ENCODE peak calls at places on chromosome 5, in four cellular contexts. P, I, Y and R are unnamed samples.

GRCh38 chr5:86968311-86968753 is 299.4 kb upstream of the RASA1 start:
- DNase-seq in P (no peak), I (no peak), Y (no peak), R (no peak)

GRCh38 chr5:9869616-9870288 is 239.6 kb upstream of the TAS2R1 start:
- DNase-seq in P (no peak), I (no peak), Y (no peak), R (no peak)

GRCh38 chr5:28014779-28015178 is 976.4 kb upstream of the CDH9 start:
- DNase-seq in P (no peak), I (no peak), Y (no peak), R (no peak)

GRCh38 chr5:73867344-73868335 is 241.6 kb downstream of the ARHGEF28 start:
- DNase-seq in P (no peak), I (no peak), Y (no peak), R (no peak)

GRCh38 chr5:68447121-68447520 is 231.6 kb downstream of the PIK3R1 start:
- DNase-seq in P (no peak), I (no peak), Y (no peak), R (no peak)

GRCh38 chr5:2006193-2006970 is 123.7 kb upstream of the IRX4 start:
- DNase-seq in P (no peak), I (no peak), Y (no peak), R (no peak)

GRCh38 chr5:108703313-108703712 is 44.4 kb upstream of the FER start:
- DNase-seq in P (no peak), I (no peak), Y (no peak), R (no peak)

GRCh38 chr5:99900302-99900811 is 634.8 kb upstream of the FAM174A start:
- DNase-seq in P (no peak), I (no peak), Y (no peak), R (no peak)

GRCh38 chr5:89816038-89816437 is 593.5 kb downstream of the CETN3 start:
- DNase-seq in P (no peak), I (no peak), Y (no peak), R (no peak)

GRCh38 chr5:35303152-35303551 is 72.9 kb upstream of the PRLR start:
- DNase-seq in P (no peak), I (no peak), Y (no peak), R (no peak)

GRCh38 chr5:62779010-62779422 is 200.4 kb downstream of the LRRC70 start:
- DNase-seq in P (no peak), I (peak), Y (no peak), R (no peak)

GRCh38 chr5:80186634-80187033 is 69.2 kb downstream of the SERINC5 start:
- DNase-seq in P (no peak), I (no peak), Y (no peak), R (no peak)

GRCh38 chr5:61332891-61333350 is 863 bp downstream of the ZSWIM6 start:
- DNase-seq in P (peak), I (no peak), Y (peak), R (peak)

GRCh38 chr5:160242140-160242539 is 12.8 kb downstream of the FABP6 start:
- DNase-seq in P (no peak), I (no peak), Y (no peak), R (no peak)

GRCh38 chr5:166370928-166371690 is 1920.3 kb upstream of the WWC1 start:
- DNase-seq in P (no peak), I (no peak), Y (no peak), R (no peak)

GRCh38 chr5:40150896-40151295 is 528.8 kb upstream of the PTGER4 start:
- DNase-seq in P (no peak), I (no peak), Y (no peak), R (no peak)

GRCh38 chr5:98179791-98180755 is 593.4 kb upstream of the RGMB start:
- DNase-seq in P (no peak), I (no peak), Y (no peak), R (no peak)

GRCh38 chr5:170296036-170296934 is 1.3 kb downstream of the LCP2 start:
- DNase-seq in P (no peak), I (no peak), Y (no peak), R (no peak)

GRCh38 chr5:146965781-146966659 is 87.5 kb upstream of the PPP2R2B start:
- DNase-seq in P (peak), I (peak), Y (peak), R (peak)

GRCh38 chr5:50501510-50502209 is 60.6 kb upstream of the EMB start:
- DNase-seq in P (no peak), I (no peak), Y (no peak), R (no peak)

GRCh38 chr5:34459908-34460307 is 196.2 kb upstream of the RAI14 start:
- DNase-seq in P (no peak), I (no peak), Y (no peak), R (no peak)

GRCh38 chr5:126686451-126687126 is 85.8 kb downstream of the PHAX start:
- DNase-seq in P (no peak), I (no peak), Y (no peak), R (no peak)

GRCh38 chr5:149002053-149002452 is 60.8 kb downstream of the SH3TC2 start:
- DNase-seq in P (no peak), I (no peak), Y (no peak), R (no peak)

GRCh38 chr5:66382152-66382551 is 214.0 kb upstream of the MAST4 start:
- DNase-seq in P (no peak), I (no peak), Y (no peak), R (no peak)

DNA sequence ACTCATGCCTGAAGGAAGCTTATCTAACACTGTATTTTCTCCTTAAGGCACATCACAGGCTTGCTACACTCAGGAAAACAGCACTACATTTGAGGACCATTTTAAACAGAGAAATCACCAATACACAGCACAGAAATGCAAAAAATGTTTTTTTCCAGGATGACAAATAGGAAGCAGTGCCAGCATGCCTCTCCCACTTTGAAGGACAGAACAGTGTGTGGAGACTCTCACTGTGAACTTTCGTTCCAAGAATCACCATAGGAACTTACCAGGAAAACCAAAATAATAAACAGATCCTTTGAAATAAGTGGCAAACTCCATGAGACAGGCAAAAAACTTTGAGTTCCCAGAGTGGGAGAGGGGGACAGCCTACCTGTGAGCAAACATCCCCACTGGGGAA is 217.8 kb upstream of the MAST4 start:
- DNase-seq in P (no peak), I (no peak), Y (no peak), R (no peak)
- TF ChIP-seq CTCF in P (no peak), I (no peak), Y (no peak), R (no peak)

GRCh38 chr5:75736273-75736672 is 19.0 kb upstream of the POC5 start:
- DNase-seq in P (no peak), I (no peak), Y (no peak), R (no peak)
- TF ChIP-seq CTCF in P (no peak), I (no peak), Y (no peak), R (no peak)

GRCh38 chr5:168613996-168614395 is 34.8 kb upstream of the PANK3 start:
- DNase-seq in P (no peak), I (no peak), Y (no peak), R (no peak)
- TF ChIP-seq CTCF in P (no peak), I (no peak), Y (no peak), R (no peak)

GRCh38 chr5:176899946-176900782 is 1.0 kb upstream of the HK3 start:
- DNase-seq in P (no peak), I (no peak), Y (no peak), R (no peak)
- TF ChIP-seq CTCF in P (no peak), I (no peak), Y (no peak), R (no peak)

DNA sequence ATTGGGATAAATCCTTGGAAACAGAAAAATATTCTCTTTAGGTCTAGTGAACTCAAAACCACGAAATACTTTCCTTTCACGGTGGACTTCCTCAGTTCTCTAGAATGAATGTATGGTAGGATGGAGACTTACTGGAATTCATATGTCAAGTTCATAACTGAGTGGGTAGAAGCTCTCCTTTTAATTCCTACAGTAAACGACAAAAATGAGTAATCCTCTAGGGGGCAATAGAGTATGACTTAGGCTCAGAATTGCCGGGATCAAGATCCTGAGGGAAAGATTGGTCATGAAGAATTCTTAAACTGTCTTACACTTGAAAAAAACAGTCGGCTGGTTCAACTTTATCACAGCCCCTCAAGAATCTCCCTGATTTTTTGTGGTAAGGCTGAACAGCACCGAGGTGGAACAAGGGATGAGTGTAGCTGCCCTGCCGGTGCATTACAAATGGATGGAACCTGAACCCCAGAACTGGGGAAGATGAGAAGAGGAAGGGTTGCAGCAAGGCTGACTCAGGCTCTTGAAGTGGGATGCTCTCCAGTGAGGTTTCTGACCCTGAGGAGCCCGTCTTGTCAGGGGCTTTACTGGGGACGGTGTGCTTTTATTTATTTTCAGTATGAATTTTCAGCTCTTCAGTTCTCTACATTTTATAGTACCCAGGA is 14.0 kb upstream of the LOX start:
- DNase-seq in P (no peak), I (no peak), Y (no peak), R (no peak)
- TF ChIP-seq CTCF in P (peak), I (peak), Y (no peak), R (peak)

GRCh38 chr5:15385037-15385436 is 114.9 kb upstream of the FBXL7 start:
- DNase-seq in P (no peak), I (no peak), Y (no peak), R (no peak)

GRCh38 chr5:15384581-15384980 is 115.4 kb upstream of the FBXL7 start:
- DNase-seq in P (no peak), I (no peak), Y (no peak), R (no peak)

GRCh38 chr5:15384176-15384575 is 115.8 kb upstream of the FBXL7 start:
- DNase-seq in P (no peak), I (no peak), Y (no peak), R (no peak)

GRCh38 chr5:15383021-15383420 is 117.0 kb upstream of the FBXL7 start:
- DNase-seq in P (no peak), I (no peak), Y (no peak), R (no peak)

GRCh38 chr5:15383469-15383868 is 116.5 kb upstream of the FBXL7 start:
- DNase-seq in P (no peak), I (no peak), Y (no peak), R (no peak)
- TF ChIP-seq CTCF in P (peak), I (peak), Y (no peak), R (peak)

DNA sequence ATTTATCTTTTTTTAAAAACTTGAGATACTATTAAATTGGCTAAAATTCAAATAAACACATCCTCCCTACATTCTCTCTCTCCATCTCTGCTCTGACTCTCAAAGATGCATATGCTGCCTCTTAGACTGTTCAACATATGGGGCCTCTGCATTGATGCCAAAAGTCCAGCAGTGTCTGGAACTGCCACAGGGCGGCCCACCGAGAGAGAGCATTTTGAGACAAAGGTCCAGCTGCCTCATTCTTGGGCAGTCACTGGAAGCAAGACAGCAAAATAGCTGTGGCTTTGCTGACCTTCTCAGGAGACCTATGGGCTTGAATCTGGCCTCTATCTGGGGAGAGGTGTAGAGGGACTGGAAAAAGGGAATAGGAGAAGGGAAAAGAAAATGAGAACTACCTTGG is 12.9 kb upstream of the TSSK1B start:
- DNase-seq in P (no peak), I (peak), Y (no peak), R (no peak)
- TF ChIP-seq CTCF in P (no peak), I (no peak), Y (no peak), R (peak)

GRCh38 chr5:78127875-78128274 is 166.6 kb downstream of the AP3B1 start:
- DNase-seq in P (no peak), I (no peak), Y (no peak), R (no peak)
- TF ChIP-seq CTCF in P (no peak), I (peak), Y (no peak), R (peak)

GRCh38 chr5:59749782-59750520 is 143.6 kb downstream of the PDE4D start:
- DNase-seq in P (no peak), I (no peak), Y (no peak), R (no peak)

GRCh38 chr5:59745422-59745863 is 148.1 kb downstream of the PDE4D start:
- DNase-seq in P (peak), I (no peak), Y (no peak), R (no peak)

GRCh38 chr5:59744531-59744992 is 149.0 kb downstream of the PDE4D start:
- DNase-seq in P (no peak), I (no peak), Y (no peak), R (no peak)

GRCh38 chr5:59741599-59741998 is 151.9 kb downstream of the PDE4D start:
- DNase-seq in P (no peak), I (no peak), Y (no peak), R (no peak)

DNA sequence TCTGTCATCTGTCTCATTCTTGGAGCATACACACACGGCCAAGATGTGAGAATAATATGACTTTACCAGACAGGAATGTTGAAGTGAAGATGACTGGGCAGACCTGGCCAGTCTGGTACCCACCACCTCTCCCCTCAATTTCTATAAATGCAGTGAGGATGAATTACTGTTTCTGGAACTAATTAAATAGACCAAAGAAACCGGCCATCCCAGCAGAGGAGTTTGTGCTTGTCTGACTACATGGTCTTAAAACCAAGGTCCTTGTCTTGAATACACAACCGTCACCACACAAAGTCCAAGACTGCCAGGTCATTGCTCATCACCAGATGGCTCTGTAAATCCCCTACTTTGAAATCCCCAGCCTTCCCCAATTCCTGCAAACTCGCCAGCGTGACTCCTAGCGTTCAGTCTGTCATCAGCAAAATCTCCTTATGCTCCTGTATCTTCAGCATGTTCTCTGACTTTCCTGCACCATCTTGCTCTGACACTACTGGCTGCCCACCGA is 147.2 kb downstream of the PDE4D start:
- DNase-seq in P (no peak), I (no peak), Y (no peak), R (no peak)
- TF ChIP-seq CTCF in P (no peak), I (no peak), Y (no peak), R (no peak)